ENCODE peak calls at places on chromosomes 4 and X, in seven cellular contexts. One of them, this sample, is unnamed.

GRCh38 chrX:132292753-132293152 is 73.5 kb upstream of the RAP2C start:
- DNase-seq in GM12878: peak; percentile 19
- DNase-seq in HFF-Myc: peak; percentile 16
- DNase-seq in A673: peak; percentile 63
- DNase-seq in choroid plexus epithelial cell: peak; percentile 75
- DNase-seq in mammary epithelial cell: peak; percentile 49
- DNase-seq in GM23248: peak; percentile 61
- DNase-seq in this sample: peak; percentile 6

GRCh38 chr4:146959692-146960091 is 14.0 kb upstream of the TTC29 start:
- DNase-seq in A673: no peak
- DNase-seq in GM12878: no peak
- DNase-seq in choroid plexus epithelial cell: peak; percentile 12
- DNase-seq in mammary epithelial cell: no peak
- DNase-seq in GM23248: peak; percentile 31
- DNase-seq in HFF-Myc: no peak
- DNase-seq in this sample: no peak

GRCh38 chrX:46587158-46587557 is 13.6 kb downstream of the CHST7 start:
- DNase-seq in GM23248: peak; percentile 76
- DNase-seq in HFF-Myc: no peak
- DNase-seq in choroid plexus epithelial cell: peak; percentile 74
- DNase-seq in A673: peak; percentile 41
- DNase-seq in GM12878: peak; percentile 55
- DNase-seq in mammary epithelial cell: peak; percentile 76
- DNase-seq in this sample: no peak

GRCh38 chr4:25030283-25031076 is at the start of gene LGI2:
- DNase-seq in A673: no peak
- DNase-seq in GM12878: no peak
- DNase-seq in choroid plexus epithelial cell: peak; percentile 4
- DNase-seq in GM23248: peak; percentile 60
- DNase-seq in mammary epithelial cell: no peak
- DNase-seq in HFF-Myc: no peak
- DNase-seq in this sample: no peak

GRCh38 chrX:74119016-74119910 is 184.7 kb upstream of the ZCCHC13 start:
- DNase-seq in A673: peak; percentile 7
- DNase-seq in GM23248: peak; percentile 81
- DNase-seq in mammary epithelial cell: peak; percentile 53
- DNase-seq in GM12878: no peak
- DNase-seq in HFF-Myc: peak; percentile 21
- DNase-seq in choroid plexus epithelial cell: peak; percentile 12
- DNase-seq in this sample: no peak

GRCh38 chr4:6926681-6927478 is 17.3 kb downstream of the TBC1D14 start:
- DNase-seq in GM12878: no peak
- DNase-seq in GM23248: no peak
- DNase-seq in A673: peak; percentile 54
- DNase-seq in choroid plexus epithelial cell: no peak
- DNase-seq in mammary epithelial cell: no peak
- DNase-seq in HFF-Myc: no peak
- DNase-seq in this sample: peak; percentile 71

GRCh38 chrX:81280148-81280547 is 78.2 kb downstream of the SH3BGRL start:
- DNase-seq in choroid plexus epithelial cell: peak; percentile 23
- DNase-seq in GM12878: no peak
- DNase-seq in HFF-Myc: no peak
- DNase-seq in GM23248: no peak
- DNase-seq in mammary epithelial cell: no peak
- DNase-seq in A673: peak; percentile 17
- DNase-seq in this sample: no peak

GRCh38 chr4:56314207-56314915 is 72.9 kb downstream of the AASDH start:
- DNase-seq in GM23248: no peak
- DNase-seq in HFF-Myc: no peak
- DNase-seq in mammary epithelial cell: no peak
- DNase-seq in GM12878: no peak
- DNase-seq in A673: no peak
- DNase-seq in choroid plexus epithelial cell: no peak
- DNase-seq in this sample: no peak

GRCh38 chr4:22071749-22072148 is 123.2 kb upstream of the KCNIP4 start:
- DNase-seq in choroid plexus epithelial cell: no peak
- DNase-seq in A673: no peak
- DNase-seq in GM23248: peak; percentile 75
- DNase-seq in mammary epithelial cell: peak; percentile 93
- DNase-seq in GM12878: no peak
- DNase-seq in HFF-Myc: no peak
- DNase-seq in this sample: no peak

GRCh38 chr4:15649914-15650545 is 5.1 kb downstream of the FBXL5 start:
- DNase-seq in GM23248: peak; percentile 70
- DNase-seq in choroid plexus epithelial cell: peak; percentile 80
- DNase-seq in HFF-Myc: no peak
- DNase-seq in GM12878: peak; percentile 45
- DNase-seq in A673: peak; percentile 87
- DNase-seq in mammary epithelial cell: peak; percentile 49
- DNase-seq in this sample: peak; percentile 20

GRCh38 chr4:176671532-176671931 is 121.2 kb downstream of the VEGFC start:
- DNase-seq in GM12878: no peak
- DNase-seq in A673: no peak
- DNase-seq in choroid plexus epithelial cell: peak; percentile 8
- DNase-seq in mammary epithelial cell: no peak
- DNase-seq in GM23248: no peak
- DNase-seq in HFF-Myc: no peak
- DNase-seq in this sample: no peak

DNA sequence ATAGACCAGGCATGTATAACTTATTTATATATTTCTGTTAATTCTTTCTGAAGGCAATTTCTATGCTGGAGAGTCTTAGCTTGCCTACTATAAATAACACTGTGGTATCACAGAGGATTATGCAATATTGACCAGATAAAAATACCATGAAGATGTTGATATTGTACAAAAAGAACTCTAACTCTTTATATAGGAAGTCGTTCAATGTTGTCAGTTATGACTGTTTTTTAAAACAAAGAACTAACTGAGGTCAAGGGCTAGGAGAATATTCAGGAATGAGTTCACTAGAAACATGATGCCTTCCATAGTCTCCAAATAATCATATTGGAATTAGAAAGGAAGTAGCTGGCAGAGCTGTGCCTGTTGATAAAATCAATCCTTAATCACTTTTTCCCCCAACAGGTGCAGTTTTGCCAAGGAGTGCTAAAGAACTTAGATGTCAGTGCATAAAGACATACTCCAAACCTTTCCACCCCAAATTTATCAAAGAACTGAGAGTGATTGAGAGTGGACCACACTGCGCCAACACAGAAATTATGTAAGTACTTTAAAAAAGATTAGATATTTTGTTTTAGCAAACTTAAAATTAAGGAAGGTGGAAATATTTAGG is 876 bp downstream of the CXCL8 start:
- DNase-seq in GM23248: no peak
- DNase-seq in A673: no peak
- DNase-seq in GM12878: no peak
- DNase-seq in HFF-Myc: no peak
- DNase-seq in choroid plexus epithelial cell: no peak
- DNase-seq in mammary epithelial cell: peak; percentile 27
- DNase-seq in this sample: no peak
- H3K4me3 ChIP-seq in GM23248: peak overlapping the region; percentile 22
- H3K4me3 ChIP-seq in A673: no peak overlapping the region
- H3K4me3 ChIP-seq in GM12878: no peak overlapping the region
- H3K4me3 ChIP-seq in HFF-Myc: no peak overlapping the region
- H3K4me3 ChIP-seq in choroid plexus epithelial cell: peak overlapping the region; percentile 51
- H3K4me3 ChIP-seq in mammary epithelial cell: peak overlapping the region; percentile 34
- H3K4me3 ChIP-seq in this sample: no peak overlapping the region

GRCh38 chr4:94406668-94407437 is 44.9 kb upstream of the PDLIM5 start:
- DNase-seq in mammary epithelial cell: peak; percentile 59
- DNase-seq in GM12878: peak; percentile 25
- DNase-seq in A673: peak; percentile 81
- DNase-seq in HFF-Myc: peak; percentile 77
- DNase-seq in GM23248: peak; percentile 84
- DNase-seq in choroid plexus epithelial cell: peak; percentile 96
- DNase-seq in this sample: peak; percentile 87
- H3K4me3 ChIP-seq in mammary epithelial cell: no peak overlapping the region
- H3K4me3 ChIP-seq in GM12878: no peak overlapping the region
- H3K4me3 ChIP-seq in A673: no peak overlapping the region
- H3K4me3 ChIP-seq in HFF-Myc: no peak overlapping the region
- H3K4me3 ChIP-seq in GM23248: no peak overlapping the region
- H3K4me3 ChIP-seq in choroid plexus epithelial cell: no peak overlapping the region
- H3K4me3 ChIP-seq in this sample: no peak overlapping the region

GRCh38 chr4:5199142-5199541 is 147.9 kb downstream of the STK32B start:
- DNase-seq in GM23248: no peak
- DNase-seq in HFF-Myc: no peak
- DNase-seq in A673: no peak
- DNase-seq in GM12878: no peak
- DNase-seq in choroid plexus epithelial cell: no peak
- DNase-seq in mammary epithelial cell: no peak
- DNase-seq in this sample: no peak
- H3K4me3 ChIP-seq in GM23248: no peak overlapping the region
- H3K4me3 ChIP-seq in HFF-Myc: no peak overlapping the region
- H3K4me3 ChIP-seq in A673: no peak overlapping the region
- H3K4me3 ChIP-seq in GM12878: no peak overlapping the region
- H3K4me3 ChIP-seq in choroid plexus epithelial cell: no peak overlapping the region
- H3K4me3 ChIP-seq in mammary epithelial cell: no peak overlapping the region
- H3K4me3 ChIP-seq in this sample: no peak overlapping the region

DNA sequence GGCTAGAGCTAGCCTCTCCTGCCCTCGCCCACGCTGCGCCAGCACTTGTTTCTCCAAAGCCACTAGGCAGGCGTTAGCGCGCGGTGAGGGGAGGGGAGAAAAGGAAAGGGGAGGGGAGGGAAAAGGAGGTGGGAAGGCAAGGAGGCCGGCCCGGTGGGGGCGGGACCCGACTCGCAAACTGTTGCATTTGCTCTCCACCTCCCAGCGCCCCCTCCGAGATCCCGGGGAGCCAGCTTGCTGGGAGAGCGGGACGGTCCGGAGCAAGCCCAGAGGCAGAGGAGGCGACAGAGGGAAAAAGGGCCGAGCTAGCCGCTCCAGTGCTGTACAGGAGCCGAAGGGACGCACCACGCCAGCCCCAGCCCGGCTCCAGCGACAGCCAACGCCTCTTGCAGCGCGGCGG is at the start of gene AR:
- DNase-seq in choroid plexus epithelial cell: peak; percentile 37
- DNase-seq in GM12878: no peak
- DNase-seq in GM23248: peak; percentile 64
- DNase-seq in mammary epithelial cell: no peak
- DNase-seq in HFF-Myc: no peak
- DNase-seq in A673: no peak
- DNase-seq in this sample: peak; percentile 69
- H3K4me3 ChIP-seq in choroid plexus epithelial cell: peak within 1 kb of the TSS; percentile 56
- H3K4me3 ChIP-seq in GM12878: no peak within 1 kb of the TSS
- H3K4me3 ChIP-seq in GM23248: peak within 1 kb of the TSS; percentile 77
- H3K4me3 ChIP-seq in mammary epithelial cell: peak within 1 kb of the TSS; percentile 5
- H3K4me3 ChIP-seq in HFF-Myc: peak within 1 kb of the TSS; percentile 70
- H3K4me3 ChIP-seq in A673: no peak within 1 kb of the TSS
- H3K4me3 ChIP-seq in this sample: peak within 1 kb of the TSS; percentile 46

GRCh38 chrX:76931518-76931917 is 504.0 kb downstream of the MAGEE1 start:
- DNase-seq in GM23248: no peak
- DNase-seq in choroid plexus epithelial cell: no peak
- DNase-seq in HFF-Myc: no peak
- DNase-seq in A673: no peak
- DNase-seq in mammary epithelial cell: no peak
- DNase-seq in GM12878: no peak
- DNase-seq in this sample: no peak
- H3K4me3 ChIP-seq in GM23248: no peak overlapping the region
- H3K4me3 ChIP-seq in choroid plexus epithelial cell: no peak overlapping the region
- H3K4me3 ChIP-seq in HFF-Myc: no peak overlapping the region
- H3K4me3 ChIP-seq in A673: no peak overlapping the region
- H3K4me3 ChIP-seq in mammary epithelial cell: no peak overlapping the region
- H3K4me3 ChIP-seq in GM12878: no peak overlapping the region
- H3K4me3 ChIP-seq in this sample: no peak overlapping the region

DNA sequence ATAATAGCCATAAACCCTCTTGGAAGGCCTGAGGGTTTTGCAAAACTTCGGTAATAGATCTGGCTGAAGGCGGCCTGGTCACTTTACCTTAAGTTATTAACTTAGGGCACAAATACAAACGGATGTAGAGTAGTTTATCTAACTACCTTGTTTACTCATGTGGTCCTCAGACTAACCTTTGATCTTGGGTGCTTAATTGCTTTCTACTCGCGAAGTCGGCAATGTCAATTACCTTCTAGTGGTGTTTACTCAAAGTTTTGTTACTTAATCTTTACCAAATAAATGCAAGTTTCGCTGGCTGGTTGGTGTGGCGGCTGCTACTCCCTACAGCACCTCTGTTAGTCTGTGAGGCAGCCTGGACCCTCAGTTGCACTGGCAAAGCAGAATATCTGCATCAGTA is 8.9 kb upstream of the ZNF141 start:
- DNase-seq in HFF-Myc: no peak
- DNase-seq in choroid plexus epithelial cell: no peak
- DNase-seq in mammary epithelial cell: no peak
- DNase-seq in GM23248: no peak
- DNase-seq in GM12878: no peak
- DNase-seq in A673: no peak
- DNase-seq in this sample: no peak
- H3K4me3 ChIP-seq in HFF-Myc: no peak overlapping the region
- H3K4me3 ChIP-seq in choroid plexus epithelial cell: no peak overlapping the region
- H3K4me3 ChIP-seq in mammary epithelial cell: no peak overlapping the region
- H3K4me3 ChIP-seq in GM23248: no peak overlapping the region
- H3K4me3 ChIP-seq in GM12878: no peak overlapping the region
- H3K4me3 ChIP-seq in A673: no peak overlapping the region
- H3K4me3 ChIP-seq in this sample: no peak overlapping the region

GRCh38 chrX:115895678-115896329 is 274.7 kb upstream of the AGTR2 start:
- DNase-seq in HFF-Myc: no peak
- DNase-seq in choroid plexus epithelial cell: no peak
- DNase-seq in A673: no peak
- DNase-seq in GM23248: no peak
- DNase-seq in mammary epithelial cell: no peak
- DNase-seq in GM12878: no peak
- DNase-seq in this sample: no peak

GRCh38 chrX:115889121-115889890 is 281.2 kb upstream of the AGTR2 start:
- DNase-seq in HFF-Myc: no peak
- DNase-seq in GM23248: no peak
- DNase-seq in choroid plexus epithelial cell: no peak
- DNase-seq in mammary epithelial cell: no peak
- DNase-seq in A673: no peak
- DNase-seq in GM12878: no peak
- DNase-seq in this sample: no peak

GRCh38 chrX:115894087-115894486 is 276.5 kb upstream of the AGTR2 start:
- DNase-seq in choroid plexus epithelial cell: peak; percentile 4
- DNase-seq in GM23248: no peak
- DNase-seq in mammary epithelial cell: peak; percentile 35
- DNase-seq in A673: peak; percentile 45
- DNase-seq in GM12878: peak; percentile 58
- DNase-seq in HFF-Myc: no peak
- DNase-seq in this sample: no peak

GRCh38 chrX:115892787-115893671 is 277.5 kb upstream of the AGTR2 start:
- DNase-seq in GM23248: peak; percentile 17
- DNase-seq in mammary epithelial cell: peak; percentile 73
- DNase-seq in choroid plexus epithelial cell: peak; percentile 21
- DNase-seq in HFF-Myc: no peak
- DNase-seq in GM12878: peak; percentile 73
- DNase-seq in A673: peak; percentile 52
- DNase-seq in this sample: no peak

DNA sequence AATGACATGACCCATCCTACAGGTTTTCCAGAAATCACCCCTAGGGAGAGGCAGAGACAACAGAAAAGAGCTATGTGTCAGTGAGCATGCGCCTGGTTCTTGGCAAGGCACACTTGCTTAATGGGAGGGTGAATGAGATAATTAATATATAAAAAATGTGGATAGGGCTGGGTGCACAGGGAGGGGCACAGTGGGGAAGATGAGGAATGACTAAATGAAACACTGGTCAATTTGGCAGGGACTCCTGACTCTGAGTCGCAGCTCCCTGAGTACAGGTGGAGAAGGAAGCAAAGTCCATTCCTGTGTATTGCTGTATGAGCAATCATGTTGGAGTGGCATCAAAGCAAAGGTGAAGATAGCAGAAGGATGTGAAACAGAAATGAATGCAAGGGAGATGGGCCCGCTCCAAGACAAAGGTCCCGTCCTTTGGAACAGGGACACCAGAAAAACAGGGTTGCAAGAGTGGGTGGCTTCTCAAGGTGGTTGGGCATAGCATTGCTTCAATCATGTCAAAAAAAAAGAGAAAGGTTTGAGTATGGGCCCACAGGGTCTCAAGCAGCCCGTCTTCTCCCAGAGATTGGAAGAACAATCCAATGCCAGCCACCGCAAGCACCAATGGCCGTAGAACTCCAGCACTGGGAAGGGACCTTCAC is 278.4 kb upstream of the AGTR2 start:
- DNase-seq in GM23248: peak; percentile 13
- DNase-seq in mammary epithelial cell: peak; percentile 79
- DNase-seq in HFF-Myc: no peak
- DNase-seq in A673: no peak
- DNase-seq in GM12878: no peak
- DNase-seq in choroid plexus epithelial cell: no peak
- DNase-seq in this sample: no peak
- H3K4me3 ChIP-seq in GM23248: no peak overlapping the region
- H3K4me3 ChIP-seq in mammary epithelial cell: no peak overlapping the region
- H3K4me3 ChIP-seq in HFF-Myc: no peak overlapping the region
- H3K4me3 ChIP-seq in A673: peak overlapping the region; percentile 26
- H3K4me3 ChIP-seq in GM12878: no peak overlapping the region
- H3K4me3 ChIP-seq in choroid plexus epithelial cell: no peak overlapping the region
- H3K4me3 ChIP-seq in this sample: no peak overlapping the region